ENCODE peak calls at places on chromosomes 1 and 21, in six cellular contexts. G is upper lobe of right lung, T is ovary, R is fibroblast of lung, E is neuronal stem cell, K is cardiac muscle cell. Q is an unnamed sample.
A peak's percentile ranks its signal among the peaks of the same experiment; 100 is the strongest.

GRCh38 chr1:52037909-52038308 is 4.3 kb upstream of the KTI12 start:
- DNase-seq in G (no peak), T (no peak), R (no peak), E (no peak), K (no peak), Q (no peak)

GRCh38 chr1:29290414-29290980 is 54.2 kb downstream of the PTPRU start:
- DNase-seq in G (no peak), T (no peak), R (peak; percentile 6), E (no peak), K (peak; percentile 27), Q (no peak)

GRCh38 chr1:214425723-214426419 is 125.5 kb downstream of the PTPN14 start:
- DNase-seq in G (no peak), T (no peak), R (peak; percentile 43), E (no peak), K (no peak), Q (no peak)

GRCh38 chr21:38506606-38507331 is 8.5 kb upstream of the ERG start:
- DNase-seq in G (no peak), T (no peak), R (no peak), E (no peak), K (peak; percentile 17), Q (no peak)

GRCh38 chr1:33086384-33086850 is 5.5 kb downstream of the AZIN2 start:
- DNase-seq in G (peak; percentile 80), T (peak; percentile 78), R (peak; percentile 72), E (peak; percentile 75), K (peak; percentile 88), Q (peak; percentile 11)

GRCh38 chr1:203660931-203661484 is 34.4 kb downstream of the ATP2B4 start:
- DNase-seq in G (no peak), T (no peak), R (no peak), E (no peak), K (no peak), Q (no peak)

GRCh38 chr1:222346955-222347354 is 200.9 kb downstream of the HHIPL2 start:
- DNase-seq in G (no peak), T (no peak), R (no peak), E (no peak), K (no peak), Q (no peak)

GRCh38 chr1:35714921-35715567 is 3.6 kb downstream of the C1orf216 start:
- DNase-seq in G (no peak), T (no peak), R (no peak), E (no peak), K (peak; percentile 5), Q (no peak)

GRCh38 chr1:66168467-66168887 is 365.5 kb upstream of the SGIP1 start:
- DNase-seq in G (no peak), T (no peak), R (peak; percentile 91), E (no peak), K (peak; percentile 49), Q (no peak)

GRCh38 chr1:236141447-236142357 is 637 bp upstream of the GPR137B start:
- DNase-seq in G (no peak), T (peak; percentile 53), R (peak; percentile 61), E (peak; percentile 57), K (peak; percentile 61), Q (no peak)

GRCh38 chr1:119007343-119007671 is 19.2 kb upstream of the TBX15 start:
- DNase-seq in G (no peak), T (no peak), R (no peak), E (peak; percentile 11), K (no peak), Q (no peak)

GRCh38 chr1:61524206-61524605 is 200.7 kb downstream of the TM2D1 start:
- DNase-seq in G (no peak), T (no peak), R (no peak), E (no peak), K (no peak), Q (no peak)

GRCh38 chr1:41791667-41792484 is 126.8 kb downstream of the HIVEP3 start:
- DNase-seq in G (no peak), T (no peak), R (no peak), E (no peak), K (no peak), Q (no peak)

GRCh38 chr1:115183158-115183557 is 93.9 kb upstream of the TSPAN2 start:
- DNase-seq in G (no peak), T (no peak), R (no peak), E (no peak), K (no peak), Q (no peak)

GRCh38 chr1:244049969-244050834 is 881 bp upstream of the ZBTB18 start:
- DNase-seq in G (no peak), T (no peak), R (no peak), E (no peak), K (no peak), Q (peak; percentile 4)

GRCh38 chr1:223249854-223250631 is 107.0 kb upstream of the TLR5 start:
- DNase-seq in G (no peak), T (no peak), R (no peak), E (no peak), K (no peak), Q (no peak)

GRCh38 chr1:21510113-21510493 is 880 bp downstream of the ALPL start:
- DNase-seq in G (no peak), T (no peak), R (no peak), E (peak; percentile 79), K (peak; percentile 26), Q (no peak)

GRCh38 chr1:21674957-21675356 is 5.8 kb upstream of the RAP1GAP start:
- DNase-seq in G (no peak), T (no peak), R (no peak), E (no peak), K (no peak), Q (no peak)

GRCh38 chr1:113276507-113276906 is 113.8 kb upstream of the MAGI3 start:
- DNase-seq in G (no peak), T (no peak), R (no peak), E (no peak), K (no peak), Q (no peak)

GRCh38 chr1:76128096-76128495 is 53.5 kb downstream of the ST6GALNAC3 start:
- DNase-seq in G (no peak), T (no peak), R (no peak), E (no peak), K (no peak), Q (no peak)

GRCh38 chr1:1402081-1402900 is 3.2 kb upstream of the CCNL2 start:
- DNase-seq in G (no peak), T (no peak), R (peak; percentile 72), E (no peak), K (peak; percentile 71), Q (no peak)

GRCh38 chr1:6075747-6076146 is 30.1 kb downstream of the KCNAB2 start:
- DNase-seq in G (no peak), T (no peak), R (no peak), E (no peak), K (no peak), Q (no peak)

GRCh38 chr21:15725949-15726348 is 3.8 kb upstream of the USP25 start:
- DNase-seq in G (no peak), T (no peak), R (no peak), E (no peak), K (no peak), Q (no peak)

GRCh38 chr1:151908228-151908691 is 1.1 kb downstream of the THEM4 start:
- DNase-seq in G (no peak), T (no peak), R (peak; percentile 38), E (no peak), K (peak; percentile 43), Q (no peak)

GRCh38 chr1:30106125-30106524 is 617.3 kb downstream of the MATN1 start:
- DNase-seq in G (no peak), T (no peak), R (peak; percentile 28), E (peak; percentile 39), K (peak; percentile 50), Q (no peak)

GRCh38 chr1:206803221-206803730 is 31.0 kb upstream of the IL10 start:
- DNase-seq in G (no peak), T (no peak), R (no peak), E (no peak), K (peak; percentile 25), Q (peak; percentile 91)

GRCh38 chr1:30981172-30981571 is 72.6 kb upstream of the SDC3 start:
- DNase-seq in G (no peak), T (no peak), R (no peak), E (no peak), K (no peak), Q (no peak)

DNA sequence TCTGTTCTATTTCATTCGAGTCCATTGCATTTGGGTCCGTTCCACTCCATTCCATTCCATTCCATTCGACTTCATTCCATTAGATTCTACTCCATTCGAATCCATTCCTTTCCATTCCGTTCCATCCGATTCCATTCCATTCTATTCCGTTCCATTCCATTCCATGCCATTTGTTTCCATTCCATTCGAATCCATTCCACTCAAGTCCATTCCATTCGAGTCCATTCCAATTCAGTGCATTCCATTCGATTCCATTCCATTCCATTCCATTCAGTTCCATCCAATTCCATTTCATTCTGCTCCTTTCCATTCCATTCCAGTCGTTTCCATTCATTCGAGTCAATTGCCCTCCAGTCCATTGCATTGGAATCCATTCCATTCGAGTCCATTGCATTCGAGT is 2603.7 kb upstream of the TPTE start:
- DNase-seq in G (no peak), T (no peak), R (no peak), E (no peak), K (no peak), Q (no peak)
- H3K9me3 ChIP-seq in G (peaks cover 34% of the 10 kb centered on the region), T (no peaks in the 10 kb centered on the region), R (peaks cover 6% of the 10 kb centered on the region), E (peaks cover 10% of the 10 kb centered on the region), K (peaks cover 45% of the 10 kb centered on the region), Q (peaks cover 48% of the 10 kb centered on the region)

DNA sequence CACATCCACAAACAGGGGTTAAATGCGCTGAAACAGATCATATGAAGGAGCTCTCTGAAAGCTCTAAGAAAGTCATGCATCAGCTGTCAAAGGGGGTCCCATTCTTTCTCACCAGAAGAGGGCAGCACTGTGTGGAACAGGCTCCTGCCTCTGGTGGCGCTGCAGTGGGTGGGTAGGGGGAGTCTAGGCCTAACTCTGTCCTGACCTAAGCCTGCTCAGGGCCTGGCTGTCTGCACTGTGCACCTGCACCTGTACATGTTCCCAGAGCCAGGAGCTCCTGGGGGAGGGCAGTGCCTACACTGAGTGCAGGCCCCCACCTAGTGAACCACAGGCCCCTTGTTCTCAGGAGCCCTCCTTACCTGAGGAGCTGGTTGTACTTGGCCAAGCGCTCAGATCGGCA is 16.0 kb downstream of the ENO1 start:
- DNase-seq in G (no peak), T (no peak), R (no peak), E (no peak), K (peak; percentile 44), Q (no peak)
- H3K27ac ChIP-seq in G (no peak overlapping the region), T (no peak overlapping the region), R (no peak overlapping the region), E (no peak overlapping the region), K (peak overlapping the region; percentile 91), Q (no peak overlapping the region)

DNA sequence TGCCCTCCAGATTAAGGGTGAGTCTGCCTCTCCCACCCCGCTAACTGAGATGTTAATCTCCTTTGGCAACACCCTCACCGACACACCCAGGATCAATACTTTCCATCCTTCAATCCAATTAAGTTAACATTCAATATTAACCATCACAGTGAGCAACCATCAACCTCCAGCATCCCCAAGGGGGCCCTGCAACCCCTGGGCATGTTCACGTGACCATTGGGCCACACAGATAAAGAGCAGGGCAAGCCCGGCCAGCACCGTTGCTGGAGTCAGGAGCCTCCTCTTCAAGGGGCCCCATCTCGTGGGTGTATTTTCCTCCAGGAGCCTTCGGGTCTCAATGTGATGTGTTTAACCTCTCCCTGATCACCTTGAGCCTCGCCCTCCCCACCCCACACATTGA is 8.0 kb upstream of the GPR157 start:
- DNase-seq in G (no peak), T (no peak), R (no peak), E (no peak), K (no peak), Q (no peak)
- H3K4me3 ChIP-seq in G (no peak overlapping the region), T (no peak overlapping the region), R (no peak overlapping the region), E (no peak overlapping the region), K (no peak overlapping the region), Q (no peak overlapping the region)

DNA sequence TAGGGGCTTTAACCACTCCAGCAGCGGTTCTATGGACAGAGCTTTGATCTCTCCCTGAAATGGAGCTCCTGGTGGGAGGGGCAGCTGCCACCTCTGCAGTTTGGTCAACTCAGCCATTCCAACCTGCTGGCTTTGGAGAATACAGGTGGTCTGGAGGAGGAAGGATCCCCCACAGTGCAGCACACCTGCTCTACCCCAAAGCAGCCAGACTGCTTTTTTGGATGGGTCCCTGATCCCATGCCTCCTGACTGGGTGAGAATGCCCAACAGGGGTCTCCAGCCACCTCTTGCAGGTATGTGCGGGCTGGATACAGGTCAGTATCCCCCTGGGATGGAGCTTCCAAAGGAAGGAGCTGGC is 53.9 kb downstream of the TPTE start:
- DNase-seq in G (no peak), T (no peak), R (no peak), E (no peak), K (no peak), Q (no peak)
- H3K9me3 ChIP-seq in G (peaks cover 31% of the 10 kb centered on the region), T (no peaks in the 10 kb centered on the region), R (no peaks in the 10 kb centered on the region), E (no peaks in the 10 kb centered on the region), K (peaks cover 18% of the 10 kb centered on the region), Q (peaks cover 8% of the 10 kb centered on the region)

Q was measured in CD8-positive, alpha-beta memory T cell.